ENCODE peak calls at places on chromosomes 16 and 17, in six cellular contexts. U is tibial artery, L is cardiac fibroblast, F is right atrium auricular region, A is astrocyte of the spinal cord, X is left lung. J is an unnamed sample.

GRCh38 chr17:60473788-60474187 is 51.5 kb downstream of the CHCT1 start:
- DNase-seq in U (no peak), L (no peak), F (no peak), A (peak; percentile 8), X (no peak), J (peak; percentile 37)

GRCh38 chr16:2083409-2083808 is 35.6 kb downstream of the TSC2 start:
- DNase-seq in U (no peak), L (no peak), F (no peak), A (no peak), X (no peak), J (no peak)

GRCh38 chr17:38333635-38334295 is 10.0 kb downstream of the GPR179 start:
- DNase-seq in U (no peak), L (no peak), F (no peak), A (no peak), X (no peak), J (no peak)

GRCh38 chr17:38906429-38907172 is 18.8 kb upstream of the LASP1NB start:
- DNase-seq in U (peak; percentile 9), L (peak; percentile 41), F (no peak), A (no peak), X (no peak), J (no peak)

GRCh38 chr16:25135239-25135878 is 23.8 kb downstream of the LCMT1 start:
- DNase-seq in U (no peak), L (peak; percentile 68), F (no peak), A (peak; percentile 57), X (no peak), J (peak; percentile 44)

GRCh38 chr17:59361916-59362810 is 30.7 kb downstream of the YPEL2 start:
- DNase-seq in U (no peak), L (peak; percentile 91), F (no peak), A (peak; percentile 96), X (no peak), J (peak; percentile 84)

GRCh38 chr16:11476676-11477075 is 110.0 kb downstream of the LITAF start:
- DNase-seq in U (no peak), L (no peak), F (no peak), A (no peak), X (no peak), J (no peak)

GRCh38 chr16:51638338-51639135 is 487.5 kb upstream of the SALL1 start:
- DNase-seq in U (no peak), L (no peak), F (no peak), A (no peak), X (no peak), J (peak; percentile 34)

DNA sequence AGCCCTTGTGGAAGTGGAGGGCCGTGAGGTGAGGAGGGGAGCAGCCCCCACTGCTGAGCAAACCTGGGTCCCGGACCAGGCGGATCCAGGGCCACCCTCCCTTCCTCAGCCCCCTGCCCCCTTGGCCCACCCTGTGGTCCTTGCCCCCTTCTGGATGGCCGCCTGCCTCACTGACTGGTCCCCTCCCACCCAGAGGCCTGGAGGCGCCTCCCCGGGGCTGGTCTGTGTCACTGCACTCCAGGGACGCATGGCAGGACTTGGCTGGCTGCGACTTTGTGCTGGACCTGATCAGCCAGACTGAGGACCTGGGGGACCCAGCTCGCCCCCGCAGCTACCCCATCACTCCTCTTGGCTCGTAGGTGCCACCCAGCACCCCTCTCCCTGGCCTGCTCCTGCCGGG is 19.2 kb upstream of the SMIM5 start:
- DNase-seq in U (no peak), L (no peak), F (no peak), A (no peak), X (no peak), J (no peak)
- TF ChIP-seq CTCF in U (no peak), L (peak; percentile 15), F (no peak), A (peak; percentile 13), X (no peak), J (no peak)

GRCh38 chr17:8963665-8964258 is 1.7 kb downstream of the PIK3R5 start:
- DNase-seq in U (no peak), L (no peak), F (peak; percentile 55), A (no peak), X (no peak), J (no peak)

GRCh38 chr17:8963017-8963416 is 2.5 kb downstream of the PIK3R5 start:
- DNase-seq in U (no peak), L (no peak), F (peak; percentile 46), A (no peak), X (no peak), J (no peak)

GRCh38 chr17:8966926-8967325 is 1.4 kb upstream of the PIK3R5 start:
- DNase-seq in U (no peak), L (no peak), F (no peak), A (no peak), X (no peak), J (no peak)

GRCh38 chr17:8965394-8966168 is at the start of gene PIK3R5:
- DNase-seq in U (peak; percentile 45), L (no peak), F (no peak), A (no peak), X (peak; percentile 72), J (no peak)

DNA sequence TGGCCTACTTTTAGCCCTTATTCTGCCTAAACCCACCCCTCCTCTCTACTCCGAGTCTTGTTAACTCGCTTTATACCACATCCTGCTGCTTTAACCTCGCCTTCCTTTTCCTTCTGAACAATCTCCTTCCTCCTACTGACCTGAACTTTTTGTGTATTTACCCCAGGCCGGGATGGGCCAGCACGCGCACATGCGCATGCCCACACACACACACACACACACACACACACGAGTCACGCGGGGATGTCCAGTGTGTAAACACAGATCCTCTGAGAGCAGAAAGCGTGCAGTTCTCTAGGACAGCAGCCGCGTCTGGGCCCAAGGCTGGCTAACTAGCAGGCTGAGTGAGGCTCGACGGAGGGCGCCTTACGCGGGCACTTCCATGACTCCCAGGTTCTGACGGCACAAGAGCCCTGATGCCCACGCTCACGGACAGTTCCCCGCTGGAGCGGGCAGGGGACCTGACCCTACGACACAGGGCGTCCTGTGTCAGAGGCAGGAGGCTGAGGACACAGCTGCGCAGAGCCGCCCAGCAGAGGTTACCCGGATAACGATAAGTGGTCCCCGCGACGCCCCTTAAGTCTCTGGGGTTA is 610 bp downstream of the PIK3R5 start:
- DNase-seq in U (no peak), L (no peak), F (no peak), A (no peak), X (peak; percentile 64), J (no peak)
- H3K4me3 ChIP-seq in U (peak overlapping the region; percentile 41), L (no peak overlapping the region), F (peak overlapping the region; percentile 48), A (no peak overlapping the region), X (peak overlapping the region; percentile 66), J (no peak overlapping the region)

DNA sequence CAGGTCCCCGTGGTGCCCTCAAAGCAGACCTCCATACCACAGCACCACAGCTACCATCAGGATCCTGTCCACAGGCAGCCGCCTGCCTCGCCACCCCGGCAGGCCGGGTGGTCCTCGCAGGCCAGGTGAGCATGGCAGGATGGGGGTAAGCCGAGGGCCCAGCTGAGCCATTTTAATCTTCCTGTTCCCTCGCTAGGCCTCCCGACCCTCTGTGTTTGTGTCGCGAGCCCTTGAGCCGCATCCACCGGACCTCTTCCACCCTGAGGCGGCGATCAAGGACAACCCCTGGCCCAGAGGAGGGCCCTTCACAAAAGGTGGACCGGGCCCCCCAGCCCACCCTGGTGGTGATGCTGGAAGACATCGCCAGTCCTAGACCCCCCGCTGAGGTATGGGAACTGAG is 2.0 kb downstream of the PRR14 start:
- DNase-seq in U (no peak), L (no peak), F (no peak), A (no peak), X (peak; percentile 31), J (no peak)
- TF ChIP-seq CTCF in U (no peak), L (no peak), F (no peak), A (no peak), X (no peak), J (no peak)

DNA sequence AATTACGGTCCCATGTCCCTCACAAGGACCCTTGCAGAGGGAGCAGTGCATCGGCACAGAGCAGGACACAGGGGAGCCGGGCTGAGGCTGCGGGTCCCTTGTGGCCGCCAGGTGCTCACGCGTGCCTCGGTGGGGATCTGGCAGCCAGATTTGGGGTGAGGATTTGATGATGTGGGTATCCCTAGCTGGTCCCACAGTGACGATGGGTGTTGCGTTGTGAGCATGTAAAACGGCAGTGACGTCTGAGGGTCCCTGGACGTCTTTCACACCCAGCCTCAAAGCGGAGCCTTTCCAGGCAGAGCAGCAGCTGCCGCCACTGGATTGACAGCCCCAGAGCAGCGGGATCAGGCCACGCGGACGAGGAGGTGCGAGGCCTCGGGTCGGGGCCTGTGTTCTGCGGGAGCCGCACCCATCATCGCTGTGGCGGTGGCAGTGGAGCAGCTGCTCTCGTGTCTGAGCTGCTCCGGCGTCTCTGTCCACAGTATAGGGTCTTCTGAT is 54.6 kb downstream of the WDR45B start:
- DNase-seq in U (no peak), L (no peak), F (no peak), A (no peak), X (no peak), J (peak; percentile 17)
- H3K4me3 ChIP-seq in U (peak overlapping the region; percentile 59), L (peak overlapping the region; percentile 56), F (peak overlapping the region; percentile 60), A (peak overlapping the region; percentile 52), X (peak overlapping the region; percentile 58), J (peak overlapping the region; percentile 75)

GRCh38 chr17:57810740-57811632 is 38.9 kb downstream of the MRPS23 start:
- DNase-seq in U (peak; percentile 32), L (peak; percentile 54), F (no peak), A (peak; percentile 81), X (no peak), J (peak; percentile 55)
- TF ChIP-seq CTCF in U (no peak), L (no peak), F (no peak), A (no peak), X (no peak), J (peak; percentile 14)

GRCh38 chr17:74543891-74544760 is 1.8 kb downstream of the CD300C start:
- DNase-seq in U (no peak), L (no peak), F (no peak), A (no peak), X (no peak), J (no peak)

GRCh38 chr17:74544991-74545441 is 899 bp downstream of the CD300C start:
- DNase-seq in U (no peak), L (no peak), F (no peak), A (no peak), X (no peak), J (no peak)

GRCh38 chr17:74546586-74546985 is 671 bp upstream of the CD300C start:
- DNase-seq in U (no peak), L (no peak), F (no peak), A (no peak), X (no peak), J (no peak)

GRCh38 chr17:74547264-74547663 is 1.3 kb upstream of the CD300C start:
- DNase-seq in U (no peak), L (no peak), F (no peak), A (no peak), X (no peak), J (no peak)

GRCh38 chr17:74545456-74546230 is at the start of gene CD300C:
- DNase-seq in U (peak; percentile 40), L (no peak), F (no peak), A (no peak), X (peak; percentile 68), J (no peak)
- H3K4me3 ChIP-seq in U (no peak within 1 kb of the TSS), L (no peak within 1 kb of the TSS), F (peak within 1 kb of the TSS; percentile 13), A (no peak within 1 kb of the TSS), X (peak within 1 kb of the TSS; percentile 32), J (no peak within 1 kb of the TSS)

DNA sequence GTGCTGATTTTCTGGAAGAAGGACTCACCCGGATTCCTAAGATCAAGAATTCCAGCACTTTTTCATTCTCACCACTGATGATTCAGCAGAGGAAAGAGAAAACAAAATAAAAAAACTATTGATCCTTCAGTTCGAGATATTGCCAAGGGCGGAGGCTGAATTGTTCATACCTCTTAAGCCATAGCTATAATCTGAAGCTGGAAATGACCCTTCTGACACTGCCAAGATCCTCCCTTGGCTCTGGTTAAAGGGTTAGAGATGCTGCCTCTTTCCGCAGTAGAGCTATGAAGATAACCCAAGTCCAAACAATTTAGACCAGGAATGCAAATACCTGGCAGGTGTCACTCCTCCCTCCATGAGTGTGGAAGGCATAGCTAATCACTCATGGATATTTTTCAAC is 73.0 kb downstream of the TMEM114 start:
- DNase-seq in U (no peak), L (no peak), F (no peak), A (no peak), X (no peak), J (no peak)
- TF ChIP-seq CTCF in U (no peak), L (no peak), F (no peak), A (no peak), X (no peak), J (no peak)